ENCODE peak calls at places on chromosomes 7 and 10, in nine cellular contexts. E is GM23338, R is hepatocyte, Y is HuH-7.5, H is endothelial cell of umbilical vein, P is sigmoid colon, G is SW480, M is fibroblast of mammary gland, X is neural crest cell. L is an unnamed sample.

GRCh38 chr7:150322114-150322832 is 882 bp upstream of the LRRC61 start:
- DNase-seq in R (no peak), Y (no peak), X (no peak), M (no peak), P (no peak), G (peak), H (no peak), E (no peak), L (no peak)

GRCh38 chr10:102775201-102775972 is 31.6 kb downstream of the WBP1L start:
- DNase-seq in P (peak), M (peak), Y (no peak), R (peak), G (no peak), E (no peak), X (no peak), H (peak), L (no peak)

GRCh38 chr7:479115-479947 is 40.3 kb downstream of the PDGFA start:
- DNase-seq in P (peak), Y (no peak), E (no peak), R (no peak), G (peak), X (no peak), M (no peak), H (no peak), L (no peak)

GRCh38 chr7:27922907-27923306 is 182.9 kb downstream of the TAX1BP1 start:
- DNase-seq in G (no peak), P (no peak), H (no peak), X (no peak), E (no peak), Y (no peak), R (no peak), M (no peak), L (no peak)

GRCh38 chr10:78298835-78299234 is 265.2 kb downstream of the RPS24 start:
- DNase-seq in Y (no peak), H (no peak), G (no peak), R (no peak), M (no peak), P (peak), X (no peak), E (no peak), L (no peak)

GRCh38 chr10:126242352-126243260 is 145.7 kb downstream of the ADAM12 start:
- DNase-seq in G (no peak), P (no peak), H (no peak), M (peak), Y (no peak), R (peak), E (no peak), X (no peak), L (no peak)

GRCh38 chr7:100588438-100588837 is 2.3 kb downstream of the FBXO24 start:
- DNase-seq in M (peak), E (no peak), G (peak), Y (peak), X (no peak), R (peak), H (peak), P (no peak), L (no peak)

GRCh38 chr7:37371755-37372154 is 76.9 kb downstream of the ELMO1 start:
- DNase-seq in Y (no peak), E (no peak), R (no peak), M (no peak), X (no peak), H (no peak), G (no peak), P (no peak), L (no peak)

GRCh38 chr10:75469018-75469616 is 37.7 kb downstream of the LRMDA start:
- DNase-seq in M (peak), G (peak), X (no peak), R (peak), H (peak), P (peak), E (no peak), Y (no peak), L (no peak)

GRCh38 chr7:151367304-151367703 is 25.7 kb downstream of the NUB1 start:
- DNase-seq in M (peak), P (no peak), H (no peak), X (no peak), R (no peak), Y (no peak), G (no peak), E (no peak), L (no peak)

GRCh38 chr7:23469961-23470250 is 385 bp downstream of the IGF2BP3 start:
- DNase-seq in Y (no peak), H (no peak), R (no peak), G (peak), E (no peak), X (peak), M (no peak), P (no peak), L (no peak)

GRCh38 chr10:74994714-74995308 is 116.6 kb upstream of the SAMD8 start:
- DNase-seq in H (no peak), G (no peak), M (no peak), X (no peak), E (no peak), R (no peak), Y (no peak), P (no peak), L (no peak)

GRCh38 chr10:123573236-123574147 is 92.7 kb upstream of the GPR26 start:
- DNase-seq in M (peak), R (peak), H (peak), Y (peak), G (peak), X (peak), P (peak), E (peak), L (no peak)